ENCODE peak calls at places on chromosome 12, in six cellular contexts. One of them, this sample, is unnamed.

GRCh38 chr12:112122823-112123690 is 2.3 kb upstream of the TRAFD1 start:
- DNase-seq in breast epithelium: no peak
- DNase-seq in spleen: no peak
- DNase-seq in left ventricle myocardium inferior: no peak
- DNase-seq in heart right ventricle: no peak
- DNase-seq in endodermal cell: peak; percentile 36
- DNase-seq in this sample: no peak

GRCh38 chr12:124754491-124754890 is 109.2 kb downstream of the SCARB1 start:
- DNase-seq in breast epithelium: no peak
- DNase-seq in heart right ventricle: no peak
- DNase-seq in left ventricle myocardium inferior: no peak
- DNase-seq in endodermal cell: no peak
- DNase-seq in spleen: no peak
- DNase-seq in this sample: no peak

GRCh38 chr12:85835810-85836715 is at the start of gene RASSF9:
- DNase-seq in spleen: no peak
- DNase-seq in left ventricle myocardium inferior: peak; percentile 58
- DNase-seq in endodermal cell: peak; percentile 72
- DNase-seq in breast epithelium: peak; percentile 78
- DNase-seq in heart right ventricle: peak; percentile 58
- DNase-seq in this sample: no peak

GRCh38 chr12:54017845-54018607 is 9.2 kb downstream of the HOXC8 start:
- DNase-seq in breast epithelium: peak; percentile 92
- DNase-seq in left ventricle myocardium inferior: peak; percentile 43
- DNase-seq in endodermal cell: peak; percentile 96
- DNase-seq in heart right ventricle: peak; percentile 75
- DNase-seq in spleen: peak; percentile 93
- DNase-seq in this sample: peak; percentile 96

GRCh38 chr12:34396861-34397590 is 374.7 kb downstream of the ALG10 start:
- DNase-seq in left ventricle myocardium inferior: peak; percentile 5
- DNase-seq in heart right ventricle: peak; percentile 3
- DNase-seq in spleen: peak; percentile 41
- DNase-seq in breast epithelium: peak; percentile 8
- DNase-seq in endodermal cell: peak; percentile 19
- DNase-seq in this sample: peak; percentile 1

GRCh38 chr12:33988888-33989287 is 33.4 kb upstream of the ALG10 start:
- DNase-seq in left ventricle myocardium inferior: no peak
- DNase-seq in heart right ventricle: no peak
- DNase-seq in spleen: no peak
- DNase-seq in endodermal cell: no peak
- DNase-seq in breast epithelium: no peak
- DNase-seq in this sample: no peak

GRCh38 chr12:132270969-132271754 is 58.2 kb downstream of the GALNT9 start:
- DNase-seq in breast epithelium: no peak
- DNase-seq in spleen: no peak
- DNase-seq in heart right ventricle: no peak
- DNase-seq in left ventricle myocardium inferior: no peak
- DNase-seq in endodermal cell: no peak
- DNase-seq in this sample: no peak

GRCh38 chr12:3197131-3197818 is 120.1 kb downstream of the TSPAN9 start:
- DNase-seq in spleen: no peak
- DNase-seq in left ventricle myocardium inferior: no peak
- DNase-seq in heart right ventricle: no peak
- DNase-seq in breast epithelium: no peak
- DNase-seq in endodermal cell: peak; percentile 72
- DNase-seq in this sample: no peak

GRCh38 chr12:66863276-66863675 is 184.4 kb upstream of the GRIP1 start:
- DNase-seq in left ventricle myocardium inferior: no peak
- DNase-seq in breast epithelium: no peak
- DNase-seq in endodermal cell: no peak
- DNase-seq in heart right ventricle: no peak
- DNase-seq in spleen: no peak
- DNase-seq in this sample: no peak

GRCh38 chr12:55051197-55051920 is 31.6 kb downstream of the NEUROD4 start:
- DNase-seq in breast epithelium: no peak
- DNase-seq in spleen: no peak
- DNase-seq in endodermal cell: peak; percentile 61
- DNase-seq in left ventricle myocardium inferior: no peak
- DNase-seq in heart right ventricle: no peak
- DNase-seq in this sample: no peak

GRCh38 chr12:45290218-45290609 is 74.3 kb downstream of the ANO6 start:
- DNase-seq in endodermal cell: no peak
- DNase-seq in heart right ventricle: no peak
- DNase-seq in breast epithelium: no peak
- DNase-seq in left ventricle myocardium inferior: no peak
- DNase-seq in spleen: no peak
- DNase-seq in this sample: no peak

GRCh38 chr12:119659289-119659897 is 8.5 kb upstream of the PRKAB1 start:
- DNase-seq in breast epithelium: no peak
- DNase-seq in spleen: no peak
- DNase-seq in left ventricle myocardium inferior: no peak
- DNase-seq in endodermal cell: peak; percentile 67
- DNase-seq in heart right ventricle: no peak
- DNase-seq in this sample: peak; percentile 28

GRCh38 chr12:50088577-50089335 is 3.6 kb downstream of the SMARCD1 start:
- DNase-seq in breast epithelium: peak; percentile 55
- DNase-seq in endodermal cell: peak; percentile 87
- DNase-seq in left ventricle myocardium inferior: no peak
- DNase-seq in spleen: peak; percentile 13
- DNase-seq in heart right ventricle: no peak
- DNase-seq in this sample: peak; percentile 73

GRCh38 chr12:6212086-6212485 is 11.9 kb downstream of the CD9 start:
- DNase-seq in heart right ventricle: no peak
- DNase-seq in breast epithelium: no peak
- DNase-seq in endodermal cell: no peak
- DNase-seq in spleen: no peak
- DNase-seq in left ventricle myocardium inferior: no peak
- DNase-seq in this sample: no peak

GRCh38 chr12:66467932-66468331 is 165.6 kb downstream of the HELB start:
- DNase-seq in left ventricle myocardium inferior: no peak
- DNase-seq in spleen: no peak
- DNase-seq in breast epithelium: no peak
- DNase-seq in endodermal cell: peak; percentile 59
- DNase-seq in heart right ventricle: no peak
- DNase-seq in this sample: peak; percentile 10

GRCh38 chr12:52254965-52255751 is 19.3 kb upstream of the KRT86 start:
- DNase-seq in heart right ventricle: no peak
- DNase-seq in endodermal cell: no peak
- DNase-seq in spleen: peak; percentile 30
- DNase-seq in left ventricle myocardium inferior: no peak
- DNase-seq in breast epithelium: no peak
- DNase-seq in this sample: no peak

GRCh38 chr12:27297576-27297975 is 35.1 kb upstream of the BMAL2 start:
- DNase-seq in spleen: no peak
- DNase-seq in left ventricle myocardium inferior: no peak
- DNase-seq in breast epithelium: no peak
- DNase-seq in endodermal cell: no peak
- DNase-seq in heart right ventricle: no peak
- DNase-seq in this sample: no peak

GRCh38 chr12:27300251-27300650 is 32.4 kb upstream of the BMAL2 start:
- DNase-seq in endodermal cell: no peak
- DNase-seq in spleen: no peak
- DNase-seq in heart right ventricle: no peak
- DNase-seq in breast epithelium: no peak
- DNase-seq in left ventricle myocardium inferior: no peak
- DNase-seq in this sample: no peak

GRCh38 chr12:27299102-27299501 is 33.5 kb upstream of the BMAL2 start:
- DNase-seq in left ventricle myocardium inferior: no peak
- DNase-seq in breast epithelium: no peak
- DNase-seq in heart right ventricle: no peak
- DNase-seq in spleen: no peak
- DNase-seq in endodermal cell: no peak
- DNase-seq in this sample: no peak

GRCh38 chr12:27293463-27293862 is 39.2 kb upstream of the BMAL2 start:
- DNase-seq in spleen: no peak
- DNase-seq in left ventricle myocardium inferior: peak; percentile 27
- DNase-seq in endodermal cell: no peak
- DNase-seq in heart right ventricle: no peak
- DNase-seq in breast epithelium: peak; percentile 44
- DNase-seq in this sample: peak; percentile 49

GRCh38 chr12:27296674-27297073 is 36.0 kb upstream of the BMAL2 start:
- DNase-seq in endodermal cell: no peak
- DNase-seq in breast epithelium: no peak
- DNase-seq in heart right ventricle: no peak
- DNase-seq in left ventricle myocardium inferior: no peak
- DNase-seq in spleen: no peak
- DNase-seq in this sample: no peak
- H3K4me3 ChIP-seq in endodermal cell: no peak overlapping the region
- H3K4me3 ChIP-seq in breast epithelium: no peak overlapping the region
- H3K4me3 ChIP-seq in heart right ventricle: no peak overlapping the region
- H3K4me3 ChIP-seq in left ventricle myocardium inferior: no peak overlapping the region
- H3K4me3 ChIP-seq in spleen: no peak overlapping the region
- H3K4me3 ChIP-seq in this sample: no peak overlapping the region

DNA sequence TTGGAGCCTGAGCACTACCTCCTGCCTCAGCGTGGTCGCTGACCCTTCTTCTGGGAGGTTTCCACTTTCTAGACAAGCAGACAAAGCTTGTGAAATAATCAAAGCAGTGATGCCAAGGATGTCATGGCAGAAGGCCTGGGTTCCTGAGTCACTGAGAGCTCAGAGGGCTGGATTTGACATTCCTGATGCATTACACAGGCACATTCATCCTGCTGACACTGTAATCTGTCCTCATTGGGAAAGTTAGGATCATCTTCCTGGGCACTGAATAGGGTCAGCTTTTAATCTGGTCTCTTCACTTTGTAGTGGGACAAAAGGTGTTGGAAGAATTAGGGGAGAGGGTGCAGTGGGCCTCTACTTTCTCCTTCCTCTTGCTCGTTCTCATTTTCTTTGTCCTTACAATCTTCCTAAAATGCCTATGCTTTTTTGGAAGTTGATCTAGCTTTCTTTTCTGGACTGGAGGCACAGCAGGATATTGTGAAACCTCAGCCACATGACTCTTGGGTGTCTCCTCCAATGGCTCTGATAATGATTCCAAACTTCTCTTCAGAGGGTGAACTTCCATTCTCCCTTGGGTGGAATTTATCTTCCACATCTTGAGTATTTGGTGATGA is 29.6 kb downstream of the EEA1 start:
- DNase-seq in breast epithelium: peak; percentile 78
- DNase-seq in endodermal cell: peak; percentile 72
- DNase-seq in heart right ventricle: peak; percentile 39
- DNase-seq in left ventricle myocardium inferior: peak; percentile 71
- DNase-seq in spleen: no peak
- DNase-seq in this sample: no peak
- H3K27me3 ChIP-seq in breast epithelium: no peaks in the 10 kb centered on the region
- H3K27me3 ChIP-seq in endodermal cell: no peaks in the 10 kb centered on the region
- H3K27me3 ChIP-seq in heart right ventricle: no peaks in the 10 kb centered on the region
- H3K27me3 ChIP-seq in left ventricle myocardium inferior: no peaks in the 10 kb centered on the region
- H3K27me3 ChIP-seq in spleen: no peaks in the 10 kb centered on the region
- H3K27me3 ChIP-seq in this sample: no peaks in the 10 kb centered on the region

GRCh38 chr12:63944036-63944579 is 99.6 kb downstream of the SRGAP1 start:
- DNase-seq in left ventricle myocardium inferior: no peak
- DNase-seq in endodermal cell: no peak
- DNase-seq in heart right ventricle: no peak
- DNase-seq in breast epithelium: no peak
- DNase-seq in spleen: no peak
- DNase-seq in this sample: no peak

GRCh38 chr12:63937381-63938168 is 93.1 kb downstream of the SRGAP1 start:
- DNase-seq in heart right ventricle: no peak
- DNase-seq in endodermal cell: no peak
- DNase-seq in left ventricle myocardium inferior: no peak
- DNase-seq in breast epithelium: no peak
- DNase-seq in spleen: no peak
- DNase-seq in this sample: no peak

GRCh38 chr12:63941879-63942278 is 97.4 kb downstream of the SRGAP1 start:
- DNase-seq in heart right ventricle: no peak
- DNase-seq in endodermal cell: no peak
- DNase-seq in left ventricle myocardium inferior: no peak
- DNase-seq in spleen: no peak
- DNase-seq in breast epithelium: no peak
- DNase-seq in this sample: no peak

GRCh38 chr12:63942464-63943241 is 98.2 kb downstream of the SRGAP1 start:
- DNase-seq in endodermal cell: no peak
- DNase-seq in spleen: no peak
- DNase-seq in breast epithelium: no peak
- DNase-seq in left ventricle myocardium inferior: no peak
- DNase-seq in heart right ventricle: no peak
- DNase-seq in this sample: no peak

DNA sequence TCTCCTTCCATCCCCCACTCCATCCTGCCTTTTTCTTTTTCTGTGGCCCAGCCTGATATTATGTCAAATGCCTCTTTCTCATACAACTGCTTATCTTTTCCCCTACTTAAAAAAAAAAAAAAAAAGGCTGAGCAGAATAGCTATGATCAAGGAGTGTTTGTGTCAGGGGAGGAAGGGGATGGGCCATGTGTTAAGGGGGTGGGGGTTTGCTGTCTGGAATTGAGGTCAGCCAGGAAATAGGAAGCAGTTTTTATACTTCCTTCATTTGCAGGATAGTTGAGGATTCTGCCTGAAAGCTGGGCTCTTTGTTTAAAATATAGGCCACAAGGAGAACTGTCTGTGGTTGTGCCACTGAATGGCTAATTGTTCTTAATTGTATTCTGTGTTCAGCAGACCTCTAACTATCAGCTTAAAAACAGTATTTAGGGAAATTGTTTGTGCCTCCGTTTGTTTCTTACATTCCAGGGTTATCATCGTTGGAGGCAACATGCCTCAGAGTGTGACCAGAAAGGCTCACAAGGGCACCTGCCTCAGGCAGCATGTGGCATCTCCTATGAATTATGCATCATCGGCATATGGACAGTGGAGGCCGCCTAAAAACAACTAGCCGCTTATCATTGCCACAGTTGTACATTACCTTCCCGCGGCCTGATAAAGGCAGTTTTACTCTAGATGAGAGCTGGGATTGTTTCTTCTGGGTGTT is 95.9 kb downstream of the SRGAP1 start:
- DNase-seq in endodermal cell: no peak
- DNase-seq in spleen: no peak
- DNase-seq in left ventricle myocardium inferior: no peak
- DNase-seq in heart right ventricle: no peak
- DNase-seq in breast epithelium: no peak
- DNase-seq in this sample: peak; percentile 11
- H3K4me1 ChIP-seq in endodermal cell: peaks cover 3% of the 10 kb centered on the region
- H3K4me1 ChIP-seq in spleen: peaks cover 29% of the 10 kb centered on the region
- H3K4me1 ChIP-seq in left ventricle myocardium inferior: peaks cover 47% of the 10 kb centered on the region
- H3K4me1 ChIP-seq in heart right ventricle: peaks cover 47% of the 10 kb centered on the region
- H3K4me1 ChIP-seq in breast epithelium: no peaks in the 10 kb centered on the region
- H3K4me1 ChIP-seq in this sample: peaks cover 19% of the 10 kb centered on the region

GRCh38 chr12:109571773-109572505 is 1.4 kb downstream of the MMAB start:
- DNase-seq in spleen: no peak
- DNase-seq in left ventricle myocardium inferior: no peak
- DNase-seq in endodermal cell: no peak
- DNase-seq in breast epithelium: no peak
- DNase-seq in heart right ventricle: no peak
- DNase-seq in this sample: no peak
- H3K4me3 ChIP-seq in spleen: peak overlapping the region; percentile 77
- H3K4me3 ChIP-seq in left ventricle myocardium inferior: peak overlapping the region; percentile 84
- H3K4me3 ChIP-seq in endodermal cell: peak overlapping the region; percentile 79
- H3K4me3 ChIP-seq in breast epithelium: no peak overlapping the region
- H3K4me3 ChIP-seq in heart right ventricle: no peak overlapping the region
- H3K4me3 ChIP-seq in this sample: no peak overlapping the region

GRCh38 chr12:77835982-77836381 is 5.3 kb downstream of the NAV3 start:
- DNase-seq in breast epithelium: no peak
- DNase-seq in spleen: no peak
- DNase-seq in endodermal cell: no peak
- DNase-seq in left ventricle myocardium inferior: no peak
- DNase-seq in heart right ventricle: no peak
- DNase-seq in this sample: no peak
- H3K27me3 ChIP-seq in breast epithelium: no peaks in the 10 kb centered on the region
- H3K27me3 ChIP-seq in spleen: no peaks in the 10 kb centered on the region
- H3K27me3 ChIP-seq in endodermal cell: no peaks in the 10 kb centered on the region
- H3K27me3 ChIP-seq in left ventricle myocardium inferior: no peaks in the 10 kb centered on the region
- H3K27me3 ChIP-seq in heart right ventricle: no peaks in the 10 kb centered on the region
- H3K27me3 ChIP-seq in this sample: no peaks in the 10 kb centered on the region